ENCODE peak calls at places on chromosomes 5 and 9, in five cellular contexts. S is HCT116, K is heart right ventricle, W is A549, T is keratinocyte. X is an unnamed sample.

GRCh38 chr5:58300346-58300745 is 159.5 kb downstream of the PLK2 start:
- DNase-seq in S (no peak), W (no peak), T (no peak), K (no peak), X (no peak)

GRCh38 chr5:64384761-64385160 is 121.1 kb upstream of the RGS7BP start:
- DNase-seq in W (no peak), T (no peak), S (peak; percentile 2), K (no peak), X (peak; percentile 60)

GRCh38 chr9:131728961-131729360 is 10.9 kb downstream of the RAPGEF1 start:
- DNase-seq in T (no peak), S (no peak), K (no peak), W (no peak), X (no peak)

GRCh38 chr9:15142903-15143534 is 164.0 kb downstream of the TTC39B start:
- DNase-seq in S (peak; percentile 65), T (peak; percentile 19), W (peak; percentile 62), K (no peak), X (peak; percentile 47)

GRCh38 chr9:90433398-90433890 is 209.2 kb downstream of the DIRAS2 start:
- DNase-seq in S (no peak), T (peak; percentile 26), K (no peak), W (peak; percentile 32), X (peak; percentile 81)

GRCh38 chr5:74272019-74272775 is 368.3 kb downstream of the ENC1 start:
- DNase-seq in S (no peak), W (no peak), T (no peak), K (no peak), X (no peak)

GRCh38 chr5:177968661-177969211 is 27.3 kb downstream of the PROP1 start:
- DNase-seq in S (no peak), K (no peak), T (no peak), W (no peak), X (no peak)

GRCh38 chr5:112418412-112419049 is 546 bp downstream of the EPB41L4A start:
- DNase-seq in S (no peak), W (no peak), T (no peak), K (peak; percentile 9), X (no peak)

GRCh38 chr9:116574027-116574679 is 113.0 kb upstream of the TRIM32 start:
- DNase-seq in K (no peak), S (no peak), T (no peak), W (no peak), X (no peak)

GRCh38 chr5:134541736-134542376 is 16.4 kb downstream of the JADE2 start:
- DNase-seq in W (no peak), S (no peak), K (peak; percentile 70), T (no peak), X (peak; percentile 30)

GRCh38 chr5:148687427-148687826 is 33.1 kb upstream of the HTR4 start:
- DNase-seq in K (no peak), W (no peak), T (peak; percentile 15), S (peak; percentile 64), X (peak; percentile 36)

GRCh38 chr5:124747770-124748686 is 1.6 kb upstream of the ZNF608 start:
- DNase-seq in S (no peak), K (peak; percentile 11), W (peak; percentile 16), T (no peak), X (no peak)

GRCh38 chr9:33524431-33524947 is 438 bp downstream of the ANKRD18B start:
- DNase-seq in W (no peak), K (no peak), T (no peak), S (no peak), X (no peak)

GRCh38 chr5:119398713-119399492 is 43.1 kb downstream of the TNFAIP8 start:
- DNase-seq in W (no peak), K (peak; percentile 62), T (no peak), S (no peak), X (no peak)

GRCh38 chr5:93221773-93222172 is 359.2 kb downstream of the NR2F1-AS1 start:
- DNase-seq in S (no peak), W (no peak), K (no peak), T (no peak), X (no peak)

GRCh38 chr5:173055983-173056782 is at the start of gene CREBRF:
- DNase-seq in W (peak; percentile 96), S (peak; percentile 82), K (peak; percentile 98), T (peak; percentile 46), X (peak; percentile 91)
- H3K4me3 ChIP-seq in W (peak within 1 kb of the TSS; percentile 93), S (peak within 1 kb of the TSS; percentile 64), K (peak within 1 kb of the TSS; percentile 100), T (peak within 1 kb of the TSS; percentile 87), X (peak within 1 kb of the TSS; percentile 78)

GRCh38 chr9:134809296-134809695 is 71.3 kb upstream of the FCN2 start:
- DNase-seq in T (no peak), K (no peak), S (no peak), W (no peak), X (no peak)
- TF ChIP-seq CTCF in T (no peak), K (no peak), S (no peak), W (no peak), X (no peak)

GRCh38 chr5:96816991-96817390 is 9.2 kb upstream of the ERAP1 start:
- DNase-seq in W (no peak), S (no peak), K (no peak), T (no peak), X (no peak)
- H3K4me3 ChIP-seq in W (no peak overlapping the region), S (no peak overlapping the region), K (no peak overlapping the region), T (no peak overlapping the region), X (no peak overlapping the region)

DNA sequence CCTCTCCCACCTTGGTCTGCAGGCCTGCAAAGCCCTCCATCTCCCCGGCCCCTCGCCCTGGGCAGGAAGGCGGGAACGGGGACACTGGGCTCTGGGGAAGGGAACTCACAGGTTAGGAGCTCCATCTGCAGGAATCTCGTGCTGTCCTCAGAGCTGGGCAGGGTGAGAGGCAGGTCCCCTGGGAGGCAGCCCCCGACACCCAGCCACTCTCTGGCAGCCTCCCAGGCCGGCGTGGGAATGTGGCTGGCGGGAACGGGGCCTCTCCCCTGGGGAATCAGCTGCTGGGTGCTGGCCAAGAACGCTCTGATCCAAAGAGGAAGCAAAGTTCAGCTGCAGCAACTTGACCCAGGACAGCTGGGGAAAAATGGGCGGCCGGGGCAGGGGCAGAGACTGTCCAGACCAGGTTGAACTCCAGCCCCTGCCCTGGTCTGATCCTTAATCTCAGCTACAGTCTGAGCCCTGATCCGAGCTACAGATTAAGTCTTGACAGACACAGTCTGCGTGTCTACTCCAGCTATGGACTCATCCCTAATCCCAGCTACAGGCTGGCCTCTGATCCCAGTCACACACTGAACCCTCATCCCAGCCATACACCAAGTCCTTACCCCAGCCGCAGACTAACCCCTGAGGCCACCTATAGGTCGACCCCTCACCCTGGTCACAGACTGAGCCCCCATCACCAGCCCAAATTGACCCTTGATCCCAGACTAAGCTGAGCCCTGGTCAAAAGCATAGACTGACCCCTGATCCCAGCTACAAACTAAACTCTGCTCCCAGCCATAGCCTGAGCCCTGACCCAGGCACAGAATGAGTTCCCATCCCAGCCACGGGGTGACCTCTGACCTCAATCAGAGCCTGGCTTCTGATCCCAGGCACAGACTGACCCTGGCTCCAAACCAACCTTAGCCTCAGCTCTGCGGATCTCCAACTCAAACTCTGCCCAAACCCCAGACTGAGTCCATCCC is 37.3 kb upstream of the EGFL7 start:
- DNase-seq in T (no peak), W (peak; percentile 67), K (peak; percentile 92), S (no peak), X (peak; percentile 36)
- TF ChIP-seq CTCF in T (peak; percentile 24), W (peak; percentile 68), K (peak; percentile 70), S (peak; percentile 33), X (peak; percentile 64)

GRCh38 chr9:136712690-136713554 is 550 bp downstream of the DIPK1B start:
- DNase-seq in K (no peak), W (no peak), T (no peak), S (no peak), X (no peak)
- H3K4me3 ChIP-seq in K (peak overlapping the region; percentile 74), W (peak overlapping the region; percentile 66), T (no peak overlapping the region), S (peak overlapping the region; percentile 56), X (peak overlapping the region; percentile 20)